ENCODE peak calls at places on chromosome 15, in nine cellular contexts. X, C, K, O, V, W, S, Q and L are unnamed samples.

GRCh38 chr15:71691700-71692417 is 118.5 kb upstream of the NR2E3 start:
- DNase-seq in X (peak; percentile 30), C (peak; percentile 16), K (peak; percentile 49), O (no peak), V (no peak), W (no peak), S (peak; percentile 84), Q (no peak), L (no peak)

GRCh38 chr15:43105077-43105769 is 615 bp downstream of the UBR1 start:
- DNase-seq in X (no peak), C (peak; percentile 8), K (no peak), O (no peak), V (no peak), W (peak; percentile 43), S (no peak), Q (no peak), L (no peak)

GRCh38 chr15:60004846-60005351 is 788 bp downstream of the FOXB1 start:
- DNase-seq in X (no peak), C (peak; percentile 75), K (no peak), O (peak; percentile 57), V (peak; percentile 41), W (no peak), S (peak; percentile 27), Q (peak; percentile 79), L (peak; percentile 24)

GRCh38 chr15:72271895-72272212 is 500 bp downstream of the PARP6 start:
- DNase-seq in X (no peak), C (peak; percentile 57), K (no peak), O (no peak), V (no peak), W (peak; percentile 41), S (peak; percentile 24), Q (no peak), L (peak; percentile 30)

GRCh38 chr15:94352940-94353820 is 121.8 kb downstream of the MCTP2 start:
- DNase-seq in X (no peak), C (no peak), K (no peak), O (no peak), V (no peak), W (peak; percentile 22), S (peak; percentile 98), Q (no peak), L (no peak)

GRCh38 chr15:38260077-38260476 is 7.4 kb downstream of the SPRED1 start:
- DNase-seq in X (no peak), C (peak; percentile 29), K (no peak), O (no peak), V (no peak), W (no peak), S (no peak), Q (no peak), L (no peak)

GRCh38 chr15:73851679-73852078 is 21.7 kb upstream of the TBC1D21 start:
- DNase-seq in X (peak; percentile 45), C (peak; percentile 91), K (no peak), O (peak; percentile 89), V (peak; percentile 84), W (peak; percentile 86), S (peak; percentile 69), Q (no peak), L (no peak)

GRCh38 chr15:89192771-89193170 is 28.6 kb downstream of the RLBP1 start:
- DNase-seq in X (no peak), C (no peak), K (no peak), O (no peak), V (no peak), W (no peak), S (no peak), Q (no peak), L (no peak)

GRCh38 chr15:71476823-71477222 is 333.5 kb upstream of the NR2E3 start:
- DNase-seq in X (no peak), C (no peak), K (no peak), O (no peak), V (no peak), W (no peak), S (no peak), Q (no peak), L (no peak)

GRCh38 chr15:89496155-89497098 is at the start of gene RHCG:
- DNase-seq in X (no peak), C (peak; percentile 77), K (no peak), O (peak; percentile 60), V (peak; percentile 84), W (peak; percentile 79), S (peak; percentile 40), Q (peak; percentile 82), L (no peak)

DNA sequence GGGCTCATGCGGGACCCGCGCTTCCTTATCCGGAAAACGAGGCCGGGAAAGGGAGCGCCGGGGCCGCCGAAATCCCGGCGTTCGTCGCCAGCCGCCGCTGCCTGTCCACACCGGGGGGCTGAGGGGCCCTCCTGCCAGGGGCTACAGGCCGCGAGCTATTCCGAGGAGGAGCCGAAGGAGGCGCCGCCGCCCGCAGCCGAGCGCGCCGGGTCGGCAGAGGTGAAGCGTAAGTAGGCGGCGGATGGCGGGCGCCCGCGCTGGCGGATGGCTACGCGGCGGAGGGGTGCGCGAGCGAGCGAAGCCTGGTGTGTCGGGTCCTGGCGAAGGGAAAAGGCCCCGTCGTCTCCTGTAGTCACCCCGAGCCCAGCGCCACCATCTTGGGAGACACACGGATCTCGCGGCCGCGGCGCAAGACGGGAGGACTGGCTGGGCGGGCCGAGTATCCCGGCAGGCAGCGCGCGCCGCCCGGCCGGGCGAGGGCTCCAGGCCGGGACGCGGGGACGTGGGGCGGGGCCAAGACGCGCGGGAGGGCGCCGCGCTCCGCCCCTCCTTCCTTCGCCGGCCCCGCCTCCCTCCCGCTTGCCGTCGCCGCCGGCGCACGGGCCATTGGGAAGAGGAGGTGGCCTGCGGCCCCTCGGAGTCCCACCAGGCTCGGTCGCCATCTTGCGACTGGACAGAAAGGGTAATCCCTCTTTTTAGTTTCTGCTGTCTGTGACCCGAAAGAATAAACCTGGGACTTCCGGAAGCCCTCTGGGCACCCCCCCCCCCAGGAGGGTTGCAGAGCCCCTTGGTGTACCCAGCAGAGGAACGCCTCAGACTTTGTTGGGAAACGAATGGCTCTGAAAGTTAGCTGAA is at the start of gene UBE3A:
- DNase-seq in X (peak; percentile 94), C (peak; percentile 96), K (peak; percentile 78), O (peak; percentile 92), V (peak; percentile 87), W (peak; percentile 97), S (peak; percentile 91), Q (peak; percentile 97), L (peak; percentile 90)
- TF ChIP-seq CTCF in X (no peak), C (no peak), K (peak; percentile 18), O (no peak), V (no peak), W (peak; percentile 30), S (peak; percentile 5), Q (no peak), L (peak; percentile 18)

GRCh38 chr15:77649019-77649418 is 16.3 kb upstream of the LINGO1 start:
- DNase-seq in X (no peak), C (no peak), K (no peak), O (no peak), V (no peak), W (no peak), S (no peak), Q (no peak), L (no peak)

GRCh38 chr15:77653832-77654480 is 21.2 kb upstream of the LINGO1 start:
- DNase-seq in X (no peak), C (no peak), K (no peak), O (no peak), V (no peak), W (no peak), S (no peak), Q (no peak), L (no peak)

GRCh38 chr15:77647961-77648360 is 15.2 kb upstream of the LINGO1 start:
- DNase-seq in X (no peak), C (no peak), K (no peak), O (no peak), V (no peak), W (no peak), S (no peak), Q (peak; percentile 39), L (no peak)

GRCh38 chr15:77649610-77650009 is 16.9 kb upstream of the LINGO1 start:
- DNase-seq in X (no peak), C (no peak), K (no peak), O (no peak), V (no peak), W (no peak), S (no peak), Q (no peak), L (no peak)

DNA sequence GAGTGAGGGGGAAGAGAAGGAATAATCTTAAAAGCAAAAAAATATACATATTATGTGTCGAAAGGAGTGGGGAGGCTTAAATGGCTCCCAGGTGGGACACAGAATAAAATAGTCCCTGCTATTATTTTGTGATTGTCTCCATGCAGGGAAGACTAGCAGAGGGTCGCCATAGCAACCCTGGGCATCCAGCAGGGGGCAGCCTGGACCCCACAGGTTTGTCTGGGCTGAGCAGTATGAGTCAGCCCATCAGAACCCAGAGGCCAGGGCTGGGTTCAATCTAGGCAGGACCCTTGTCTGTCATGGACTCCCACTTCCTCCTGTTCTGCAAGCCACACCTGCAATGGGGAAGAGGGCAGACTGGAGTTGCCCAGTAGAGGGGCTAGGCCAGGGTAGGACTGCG is 17.6 kb upstream of the LINGO1 start:
- DNase-seq in X (no peak), C (peak; percentile 85), K (no peak), O (peak; percentile 67), V (peak; percentile 86), W (peak; percentile 37), S (no peak), Q (no peak), L (peak; percentile 67)
- TF ChIP-seq CTCF in X (no peak), C (peak; percentile 79), K (no peak), O (peak; percentile 45), V (peak; percentile 60), W (peak; percentile 13), S (peak; percentile 30), Q (no peak), L (peak; percentile 65)

DNA sequence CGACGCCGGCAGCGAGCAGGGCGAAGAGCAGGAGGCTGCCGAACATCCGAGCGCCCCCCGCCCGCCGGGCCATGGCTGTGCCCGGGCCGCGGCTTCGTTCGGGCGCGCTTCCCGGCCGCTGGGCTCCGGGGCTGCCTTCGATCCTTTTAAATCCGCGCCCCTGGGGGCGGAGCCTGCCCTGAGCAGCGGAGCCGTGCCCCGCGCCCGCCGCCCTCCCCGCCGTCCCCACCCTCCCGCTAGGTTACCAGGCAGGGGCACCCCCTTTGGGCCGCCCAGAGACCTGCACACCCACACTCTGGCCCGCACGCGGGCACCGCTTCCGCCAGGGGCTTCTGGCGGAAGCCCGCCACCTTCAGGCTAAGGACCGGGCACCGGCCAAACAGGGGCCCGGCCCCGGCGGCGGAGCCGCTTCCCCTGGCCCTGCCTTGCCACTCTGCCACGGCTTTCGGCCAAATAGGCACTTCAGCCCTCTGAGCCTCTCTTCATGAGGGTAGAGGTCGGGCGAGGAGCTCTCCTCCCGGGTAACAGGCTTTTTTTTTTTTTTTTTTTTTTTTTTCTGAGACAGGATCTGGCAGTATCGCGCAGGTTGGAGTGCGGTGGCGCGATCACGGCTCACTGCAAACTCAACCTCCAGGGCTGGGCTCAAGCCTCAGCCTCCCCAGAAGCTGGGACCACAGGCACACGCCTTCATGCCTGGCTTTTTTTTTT is at the start of gene NMB:
- DNase-seq in X (peak; percentile 78), C (peak; percentile 97), K (peak; percentile 39), O (peak; percentile 87), V (peak; percentile 91), W (peak; percentile 94), S (peak; percentile 68), Q (peak; percentile 94), L (peak; percentile 94)
- TF ChIP-seq CTCF in X (peak; percentile 62), C (peak; percentile 74), K (peak; percentile 82), O (peak; percentile 46), V (peak; percentile 44), W (peak; percentile 72), S (peak; percentile 57), Q (peak; percentile 52), L (peak; percentile 74)

DNA sequence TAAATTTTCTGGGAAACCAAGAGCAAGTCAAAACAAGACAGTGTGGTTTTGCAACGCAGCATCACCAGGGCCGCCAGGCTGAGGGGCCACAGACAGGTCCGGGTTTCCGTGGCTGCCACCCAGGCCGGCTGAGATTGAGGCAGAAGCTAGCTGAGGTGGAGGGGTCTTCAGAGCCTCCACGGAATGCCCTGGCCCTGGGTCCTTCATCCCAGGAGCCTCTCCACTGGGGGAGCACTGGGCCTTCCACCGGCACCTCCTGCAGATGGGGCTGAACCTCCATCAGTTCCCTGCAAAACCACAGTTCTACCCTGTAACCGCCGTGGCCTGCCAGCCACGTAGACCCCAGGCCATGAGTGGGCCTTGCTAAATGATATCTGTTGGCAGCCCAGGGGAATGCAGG is 152.7 kb downstream of the CHSY1 start:
- DNase-seq in X (no peak), C (no peak), K (no peak), O (no peak), V (no peak), W (no peak), S (no peak), Q (no peak), L (no peak)
- TF ChIP-seq CTCF in X (no peak), C (no peak), K (no peak), O (no peak), V (no peak), W (no peak), S (no peak), Q (no peak), L (no peak)